ENCODE peak calls at places on chromosomes 2 and 18, in six cellular contexts. V is neural progenitor cell, A is PC-3, Z is K562, W is sigmoid colon, H is lung. R is an unnamed sample.

GRCh38 chr2:167331636-167332232 is 443.5 kb downstream of the XIRP2 start:
- DNase-seq in W (no peak), A (peak; percentile 22), Z (no peak), H (no peak), V (peak; percentile 86), R (no peak)

GRCh38 chr2:128558895-128559532 is 240.3 kb upstream of the HS6ST1 start:
- DNase-seq in A (no peak), Z (no peak), W (no peak), H (no peak), V (no peak), R (no peak)

GRCh38 chr2:222518570-222519381 is 94.4 kb downstream of the SGPP2 start:
- DNase-seq in Z (no peak), V (peak; percentile 27), W (no peak), A (peak; percentile 46), H (peak; percentile 66), R (no peak)

GRCh38 chr2:70062270-70062669 is 25.0 kb upstream of the PCBP1 start:
- DNase-seq in A (no peak), W (peak; percentile 33), H (no peak), V (no peak), Z (no peak), R (no peak)

GRCh38 chr2:12046641-12047040 is 300.2 kb downstream of the LPIN1 start:
- DNase-seq in Z (no peak), H (no peak), W (no peak), V (no peak), A (peak; percentile 76), R (no peak)

GRCh38 chr18:55838322-55838721 is 250.3 kb upstream of the TCF4 start:
- DNase-seq in A (no peak), V (no peak), W (no peak), Z (no peak), H (no peak), R (no peak)

GRCh38 chr2:169877406-169877805 is 50.2 kb downstream of the UBR3 start:
- DNase-seq in Z (no peak), V (no peak), H (no peak), W (no peak), A (peak; percentile 33), R (no peak)

GRCh38 chr18:9328776-9329175 is 5.8 kb upstream of the TWSG1 start:
- DNase-seq in H (no peak), A (peak; percentile 72), Z (no peak), V (no peak), W (no peak), R (no peak)

GRCh38 chr2:120958623-120959366 is 223.1 kb downstream of the GLI2 start:
- DNase-seq in H (no peak), W (no peak), V (peak; percentile 82), A (no peak), Z (peak; percentile 62), R (no peak)

GRCh38 chr2:174611851-174612250 is 14.2 kb upstream of the WIPF1 start:
- DNase-seq in Z (no peak), V (no peak), H (no peak), W (no peak), A (no peak), R (no peak)

GRCh38 chr2:42250925-42251324 is 81.8 kb downstream of the EML4 start:
- DNase-seq in W (no peak), H (no peak), Z (no peak), V (no peak), A (no peak), R (no peak)

GRCh38 chr18:1663879-1664705 is 759.4 kb downstream of the ADCYAP1 start:
- DNase-seq in W (no peak), A (peak; percentile 69), V (peak; percentile 83), H (peak; percentile 74), Z (peak; percentile 44), R (no peak)

GRCh38 chr18:26654173-26655009 is 106.0 kb upstream of the KCTD1 start:
- DNase-seq in H (no peak), W (no peak), A (no peak), Z (no peak), V (no peak), R (no peak)

GRCh38 chr2:33336036-33336625 is 140.3 kb upstream of the RASGRP3 start:
- DNase-seq in H (no peak), V (no peak), Z (no peak), A (no peak), W (no peak), R (no peak)

GRCh38 chr2:127498386-127498785 is 27.9 kb downstream of the IWS1 start:
- DNase-seq in H (no peak), V (no peak), W (no peak), A (peak; percentile 83), Z (no peak), R (no peak)

GRCh38 chr2:47230418-47230817 is 75.3 kb upstream of the STPG4 start:
- DNase-seq in Z (no peak), H (peak; percentile 52), W (peak; percentile 93), A (no peak), V (no peak), R (no peak)

GRCh38 chr18:6001867-6002266 is 106.5 kb upstream of the TMEM200C start:
- DNase-seq in H (no peak), A (no peak), Z (no peak), W (no peak), V (no peak), R (no peak)

GRCh38 chr2:70552501-70553333 is 909 bp downstream of the TGFA start:
- DNase-seq in H (no peak), Z (no peak), V (peak; percentile 36), W (no peak), A (peak; percentile 70), R (peak; percentile 22)

GRCh38 chr2:166653185-166653813 is 159.2 kb upstream of the SCN7A start:
- DNase-seq in H (no peak), Z (no peak), V (no peak), A (peak; percentile 94), W (no peak), R (no peak)

GRCh38 chr18:38931754-38932050 is 1366.1 kb upstream of the CELF4 start:
- DNase-seq in Z (no peak), W (no peak), H (no peak), A (no peak), V (peak; percentile 2), R (no peak)

GRCh38 chr2:216765810-216766259 is 70.5 kb upstream of the IGFBP5 start:
- DNase-seq in W (no peak), H (no peak), Z (peak; percentile 31), A (peak; percentile 14), V (peak; percentile 93), R (no peak)

GRCh38 chr2:15988724-15989123 is 48.4 kb downstream of the MYCN start:
- DNase-seq in Z (no peak), W (no peak), H (no peak), V (no peak), A (no peak), R (no peak)

GRCh38 chr18:63182861-63183260 is 136.7 kb downstream of the BCL2 start:
- DNase-seq in Z (no peak), H (no peak), W (no peak), A (no peak), V (no peak), R (no peak)

GRCh38 chr2:134375935-134376334 is 122.1 kb downstream of the MGAT5 start:
- DNase-seq in V (peak; percentile 22), W (peak; percentile 85), A (peak; percentile 47), Z (no peak), H (no peak), R (no peak)

GRCh38 chr18:21996261-21996892 is 173.0 kb upstream of the GATA6 start:
- DNase-seq in V (no peak), W (peak; percentile 72), H (no peak), Z (no peak), A (no peak), R (no peak)

GRCh38 chr2:165902929-165903328 is 50.6 kb downstream of the TTC21B start:
- DNase-seq in V (no peak), H (no peak), A (no peak), W (no peak), Z (no peak), R (peak; percentile 13)

GRCh38 chr18:44731160-44731865 is 50.6 kb downstream of the SETBP1 start:
- DNase-seq in Z (no peak), V (no peak), A (no peak), H (no peak), W (no peak), R (no peak)
- H3K4me1 ChIP-seq in Z (peaks cover 5% of the 10 kb centered on the region), V (peaks cover 19% of the 10 kb centered on the region), A (peaks cover 30% of the 10 kb centered on the region), H (no peaks in the 10 kb centered on the region), W (peaks cover 80% of the 10 kb centered on the region), R (peaks cover 44% of the 10 kb centered on the region)

GRCh38 chr2:86035883-86036789 is 69.5 kb downstream of the POLR1A start:
- DNase-seq in V (no peak), W (peak; percentile 93), H (peak; percentile 71), Z (no peak), A (no peak), R (peak; percentile 84)
- H3K4me1 ChIP-seq in V (no peaks in the 10 kb centered on the region), W (peaks cover 23% of the 10 kb centered on the region), H (peaks cover 12% of the 10 kb centered on the region), Z (peaks cover 11% of the 10 kb centered on the region), A (no peaks in the 10 kb centered on the region), R (peaks cover 82% of the 10 kb centered on the region)

DNA sequence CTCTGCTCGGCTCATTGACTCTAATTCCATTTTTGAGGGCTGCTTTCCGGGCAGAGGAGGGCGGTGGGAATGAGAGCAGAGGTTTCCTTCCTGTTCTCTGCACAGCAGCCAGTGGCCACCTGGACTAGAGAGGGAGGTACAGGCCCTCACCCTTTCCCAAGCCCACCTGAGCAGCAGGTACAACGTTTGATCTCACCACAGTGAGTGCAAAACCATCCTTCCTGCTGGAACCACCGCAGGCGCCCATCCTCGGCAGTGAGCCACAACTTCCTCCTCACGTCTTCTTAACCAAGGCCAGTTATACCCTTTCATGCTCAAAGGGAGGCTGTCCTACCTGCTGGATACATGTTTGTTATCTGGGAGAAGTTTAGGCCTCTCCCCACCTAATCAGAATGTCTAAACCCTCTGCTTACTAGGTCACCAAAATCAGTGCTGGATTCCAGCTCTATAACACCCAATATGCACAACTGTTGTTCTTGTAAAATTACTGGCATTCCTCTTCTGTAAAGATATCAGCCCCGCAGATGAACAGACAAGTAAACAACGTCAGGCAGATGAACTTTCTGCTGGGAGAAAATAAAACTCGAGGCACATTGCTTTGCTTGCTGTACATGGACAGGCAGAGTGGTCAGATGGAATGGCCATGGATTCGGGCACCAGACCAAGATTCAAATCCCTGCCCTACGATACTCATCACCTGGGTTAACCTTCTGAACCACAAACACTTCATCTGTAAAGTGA is 191.4 kb downstream of the SH3RF3 start:
- DNase-seq in Z (no peak), H (no peak), W (no peak), A (no peak), V (no peak), R (no peak)
- H3K4me1 ChIP-seq in Z (no peaks in the 10 kb centered on the region), H (peaks cover 19% of the 10 kb centered on the region), W (peaks cover 56% of the 10 kb centered on the region), A (peaks cover 30% of the 10 kb centered on the region), V (peaks cover 14% of the 10 kb centered on the region), R (peaks cover 12% of the 10 kb centered on the region)

DNA sequence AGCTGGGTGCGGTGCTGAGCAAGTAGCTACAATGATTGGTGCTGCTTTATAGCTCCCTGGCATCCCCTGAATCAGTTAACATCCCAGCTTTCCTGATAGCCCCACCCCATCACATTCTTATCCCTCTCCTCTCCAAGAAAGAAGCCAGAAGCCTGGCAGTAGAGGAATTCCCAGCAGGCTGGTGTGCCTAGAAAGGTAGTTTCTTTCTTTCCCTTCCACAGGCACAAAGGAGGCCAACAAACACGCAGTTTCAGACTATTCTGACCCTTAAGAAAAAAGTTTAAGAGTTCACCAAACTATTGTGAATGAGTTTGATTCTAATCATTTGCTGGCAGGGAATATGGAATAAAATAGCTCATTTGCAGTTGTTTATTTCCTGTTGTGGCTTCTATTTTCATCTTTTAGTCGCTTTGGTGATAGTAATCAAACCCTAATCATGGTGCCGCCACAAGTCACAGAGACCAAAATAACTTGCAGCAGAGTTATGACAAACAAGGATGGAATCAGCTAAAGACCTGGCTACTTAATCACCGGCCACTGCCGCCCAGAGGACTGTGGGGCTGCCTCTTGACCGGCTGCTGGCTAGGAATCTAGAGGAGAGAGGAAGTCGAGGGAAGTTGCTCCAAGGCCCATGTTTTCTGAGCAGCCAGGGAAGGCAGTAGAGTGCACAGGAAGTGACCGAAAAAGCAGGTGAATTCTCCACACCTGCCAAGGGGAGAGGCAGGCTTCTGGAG is 4.9 kb upstream of the SMAD7 start:
- DNase-seq in A (no peak), W (peak; percentile 87), H (peak; percentile 62), V (peak; percentile 42), Z (no peak), R (peak; percentile 45)
- H3K4me1 ChIP-seq in A (no peaks in the 10 kb centered on the region), W (peaks cover 31% of the 10 kb centered on the region), H (peaks cover 17% of the 10 kb centered on the region), V (peaks cover 34% of the 10 kb centered on the region), Z (peaks cover 24% of the 10 kb centered on the region), R (peaks cover 28% of the 10 kb centered on the region)

GRCh38 chr2:55109219-55109891 is 59.1 kb upstream of the RTN4 start:
- DNase-seq in A (peak; percentile 73), V (no peak), W (no peak), H (no peak), Z (no peak), R (no peak)
- H3K4me1 ChIP-seq in A (peaks cover 49% of the 10 kb centered on the region), V (peaks cover 8% of the 10 kb centered on the region), W (peaks cover 53% of the 10 kb centered on the region), H (peaks cover 4% of the 10 kb centered on the region), Z (peaks cover 18% of the 10 kb centered on the region), R (no peaks in the 10 kb centered on the region)